ENCODE peak calls at places on chromosomes 12 and 14, in six cellular contexts. K, T, U, R, O and C are unnamed samples. For H3K36me3 and H3K4me1, the result is how much of the 10 kb centered on the place peaks cover.

GRCh38 chr12:132319991-132320570 is 9.3 kb downstream of the GALNT9 start:
- DNase-seq in K (no peak), T (no peak), U (no peak), R (no peak), O (no peak), C (no peak)

GRCh38 chr12:7588703-7589329 is 76.9 kb downstream of the APOBEC1 start:
- DNase-seq in K (peak), T (no peak), U (peak), R (peak), O (peak), C (peak)

GRCh38 chr12:120352117-120352516 is 16.8 kb downstream of the MSI1 start:
- DNase-seq in K (peak), T (no peak), U (peak), R (no peak), O (no peak), C (no peak)

GRCh38 chr12:94267907-94268575 is 119.7 kb downstream of the PLXNC1 start:
- DNase-seq in K (peak), T (no peak), U (no peak), R (no peak), O (no peak), C (no peak)

GRCh38 chr14:105019861-105020814 is 745 bp downstream of the CDCA4 start:
- DNase-seq in K (peak), T (no peak), U (no peak), R (peak), O (peak), C (no peak)

GRCh38 chr14:63852271-63852816 is 460 bp upstream of the SYNE2 start:
- DNase-seq in K (peak), T (no peak), U (no peak), R (no peak), O (no peak), C (no peak)

GRCh38 chr14:36256131-36256801 is 64.2 kb downstream of the MBIP start:
- DNase-seq in K (peak), T (no peak), U (no peak), R (no peak), O (no peak), C (no peak)

GRCh38 chr14:56585461-56586084 is 6.0 kb downstream of the TMEM260 start:
- DNase-seq in K (no peak), T (no peak), U (no peak), R (no peak), O (no peak), C (no peak)

GRCh38 chr14:61381589-61381988 is 60.2 kb downstream of the PRKCH start:
- DNase-seq in K (no peak), T (no peak), U (peak), R (no peak), O (no peak), C (no peak)

GRCh38 chr12:57175428-57176138 is 28.2 kb upstream of the LRP1-AS start:
- DNase-seq in K (peak), T (peak), U (peak), R (peak), O (no peak), C (peak)

GRCh38 chr14:82387699-82388098 is 854.0 kb upstream of the SEL1L start:
- DNase-seq in K (no peak), T (no peak), U (no peak), R (no peak), O (no peak), C (peak)

GRCh38 chr14:90274808-90275454 is 18.6 kb downstream of the PSMC1 start:
- DNase-seq in K (peak), T (no peak), U (peak), R (no peak), O (no peak), C (no peak)

GRCh38 chr12:70812124-70812523 is 108.4 kb downstream of the PTPRR start:
- DNase-seq in K (peak), T (no peak), U (no peak), R (no peak), O (no peak), C (no peak)

GRCh38 chr14:41541333-41541732 is 65.3 kb upstream of the LRFN5 start:
- DNase-seq in K (no peak), T (no peak), U (no peak), R (no peak), O (no peak), C (no peak)

GRCh38 chr12:69007858-69008314 is 74.9 kb upstream of the CPM start:
- DNase-seq in K (peak), T (no peak), U (peak), R (no peak), O (no peak), C (no peak)
- H3K4me3 ChIP-seq in K (peak), T (no peak), U (no peak), R (no peak), O (no peak), C (no peak)

GRCh38 chr12:115990241-115990640 is 287.3 kb downstream of the MED13L start:
- DNase-seq in K (no peak), T (no peak), U (no peak), R (no peak), O (no peak), C (no peak)

GRCh38 chr12:115993715-115994114 is 283.8 kb downstream of the MED13L start:
- DNase-seq in K (no peak), T (no peak), U (no peak), R (no peak), O (no peak), C (no peak)

GRCh38 chr12:115988193-115988592 is 289.3 kb downstream of the MED13L start:
- DNase-seq in K (no peak), T (no peak), U (no peak), R (no peak), O (no peak), C (no peak)

GRCh38 chr12:115984607-115985006 is 292.9 kb downstream of the MED13L start:
- DNase-seq in K (no peak), T (no peak), U (no peak), R (no peak), O (no peak), C (no peak)

DNA sequence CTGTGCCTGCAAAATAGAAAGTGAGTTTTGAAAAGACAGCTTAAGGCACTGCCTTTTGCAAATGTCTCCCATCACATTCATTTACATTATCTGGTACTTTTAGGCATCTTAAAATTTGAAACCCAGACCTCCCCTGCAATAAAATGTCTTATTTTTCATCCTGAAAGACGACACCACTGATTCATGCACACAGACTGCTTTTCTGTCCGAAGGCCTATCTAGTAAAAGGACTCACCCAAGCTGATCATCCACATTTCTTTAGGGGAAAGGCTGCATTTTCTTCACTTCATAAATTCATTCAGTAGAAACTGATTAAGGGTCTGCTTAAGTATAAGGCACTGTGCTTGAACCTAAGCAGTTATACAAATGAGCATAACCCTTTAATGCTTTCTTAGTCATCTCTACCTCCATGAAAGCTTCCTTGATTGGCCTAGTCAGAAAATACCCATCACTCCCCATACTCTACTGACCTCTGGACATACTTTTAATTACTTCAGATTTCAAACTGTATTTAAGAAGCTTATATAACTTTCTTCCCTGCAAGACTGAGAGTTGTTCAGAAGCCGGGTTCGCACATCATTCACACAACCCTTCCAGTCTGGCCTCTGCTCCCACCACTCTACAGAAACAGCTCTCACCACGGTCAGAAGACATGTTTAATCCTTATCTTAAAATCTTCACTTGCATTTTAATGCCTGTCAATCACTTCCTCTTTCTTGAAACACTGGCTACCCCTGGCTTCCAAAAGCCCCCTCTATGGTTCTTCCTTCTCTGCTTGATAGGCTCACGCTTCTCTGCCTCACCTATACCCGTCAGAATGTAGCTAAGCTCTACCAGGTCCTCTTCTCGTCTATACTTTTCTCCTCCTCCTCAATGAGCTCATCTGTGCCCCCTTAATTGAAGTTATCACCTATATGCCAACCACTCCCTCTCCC is 288.6 kb downstream of the MED13L start:
- DNase-seq in K (no peak), T (no peak), U (no peak), R (no peak), O (no peak), C (no peak)
- H3K36me3 ChIP-seq in K (under half), T (half or more), U (under half), R (under half), O (half or more), C (under half)

DNA sequence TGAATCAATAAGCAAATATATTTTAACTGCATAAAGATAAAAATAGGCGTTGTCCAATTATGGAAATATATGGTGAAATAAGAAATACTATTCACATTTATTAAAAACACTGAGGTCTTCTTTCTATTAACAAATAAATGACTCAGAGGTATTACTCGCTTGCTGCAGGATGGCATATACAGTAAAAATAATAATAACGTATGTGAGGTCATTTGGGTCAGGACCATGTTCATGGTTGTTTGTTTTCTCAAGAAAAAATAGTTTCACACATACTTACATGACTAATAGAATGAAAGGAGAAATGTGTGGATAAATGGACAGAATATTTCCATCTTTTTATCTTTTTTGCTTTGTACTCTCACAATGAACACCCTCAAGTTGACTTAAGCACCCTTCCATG is 46.5 kb upstream of the RTL1 start:
- DNase-seq in K (no peak), T (no peak), U (no peak), R (no peak), O (no peak), C (no peak)
- H3K4me1 ChIP-seq in K (under half), T (under half), U (under half), R (under half), O (under half), C (under half)

DNA sequence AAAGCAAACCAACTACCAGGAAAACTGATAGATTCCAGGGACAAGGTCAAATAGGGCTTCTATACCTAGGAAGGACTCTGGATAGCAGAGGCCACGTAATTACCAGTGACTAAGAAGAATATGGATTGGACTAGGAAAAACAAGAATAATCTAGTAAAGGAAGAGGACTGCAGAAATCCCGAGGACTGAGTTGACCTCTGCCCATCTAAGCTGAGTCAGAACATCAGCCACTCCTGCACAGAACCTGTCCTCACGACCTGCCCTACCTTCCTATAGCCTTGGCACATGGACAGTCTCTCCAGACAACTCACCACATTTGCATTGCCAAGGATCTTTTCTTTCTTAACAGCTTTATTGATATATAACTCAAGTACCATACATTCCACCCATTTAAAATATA is 2.3 kb downstream of the OR6J1 start:
- DNase-seq in K (peak), T (no peak), U (peak), R (no peak), O (no peak), C (no peak)
- H3K4me3 ChIP-seq in K (no peak), T (no peak), U (no peak), R (no peak), O (no peak), C (no peak)

GRCh38 chr12:52439845-52440244 is 5.7 kb upstream of the KRT75 start:
- DNase-seq in K (no peak), T (no peak), U (no peak), R (no peak), O (no peak), C (no peak)

GRCh38 chr12:52440821-52441319 is 6.7 kb upstream of the KRT75 start:
- DNase-seq in K (peak), T (no peak), U (peak), R (no peak), O (no peak), C (no peak)

GRCh38 chr12:52438305-52439301 is 4.4 kb upstream of the KRT75 start:
- DNase-seq in K (no peak), T (no peak), U (peak), R (no peak), O (no peak), C (no peak)

GRCh38 chr12:52437508-52437907 is 3.3 kb upstream of the KRT75 start:
- DNase-seq in K (no peak), T (no peak), U (no peak), R (no peak), O (no peak), C (no peak)

GRCh38 chr12:52439420-52439819 is 5.2 kb upstream of the KRT75 start:
- DNase-seq in K (no peak), T (no peak), U (no peak), R (no peak), O (no peak), C (no peak)
- H3K36me3 ChIP-seq in K (under half), T (under half), U (under half), R (under half), O (under half), C (under half)

GRCh38 chr14:91330111-91330696 is 85.7 kb upstream of the GPR68 start:
- DNase-seq in K (no peak), T (no peak), U (no peak), R (no peak), O (no peak), C (no peak)
- H3K4me1 ChIP-seq in K (under half), T (under half), U (under half), R (half or more), O (under half), C (under half)

DNA sequence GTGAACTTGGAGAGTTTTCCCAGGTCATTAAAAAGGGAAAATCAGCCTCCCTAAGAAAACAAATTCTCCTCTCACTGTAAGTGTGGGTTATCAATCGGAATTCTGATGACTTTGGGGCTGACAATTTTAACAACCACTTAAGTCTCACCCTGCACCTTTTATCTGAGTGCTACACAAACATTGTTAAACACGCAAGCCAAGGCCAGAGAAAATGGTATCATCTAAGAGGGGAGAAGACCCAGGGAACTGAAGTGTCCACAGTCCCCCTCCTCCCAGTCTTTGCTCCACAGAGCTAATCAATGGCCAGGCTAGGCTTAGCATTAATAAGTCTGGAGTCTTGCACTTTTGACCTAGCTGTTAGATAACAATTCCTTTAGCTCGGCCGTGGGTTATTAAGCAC is 51.7 kb upstream of the TBX5 start:
- DNase-seq in K (no peak), T (no peak), U (no peak), R (no peak), O (no peak), C (no peak)
- H3K4me3 ChIP-seq in K (no peak), T (no peak), U (no peak), R (no peak), O (no peak), C (no peak)

GRCh38 chr12:52517888-52518287 is 2.3 kb downstream of the KRT5 start:
- DNase-seq in K (no peak), T (no peak), U (peak), R (no peak), O (no peak), C (no peak)
- H3K36me3 ChIP-seq in K (under half), T (under half), U (under half), R (under half), O (under half), C (under half)

DNA sequence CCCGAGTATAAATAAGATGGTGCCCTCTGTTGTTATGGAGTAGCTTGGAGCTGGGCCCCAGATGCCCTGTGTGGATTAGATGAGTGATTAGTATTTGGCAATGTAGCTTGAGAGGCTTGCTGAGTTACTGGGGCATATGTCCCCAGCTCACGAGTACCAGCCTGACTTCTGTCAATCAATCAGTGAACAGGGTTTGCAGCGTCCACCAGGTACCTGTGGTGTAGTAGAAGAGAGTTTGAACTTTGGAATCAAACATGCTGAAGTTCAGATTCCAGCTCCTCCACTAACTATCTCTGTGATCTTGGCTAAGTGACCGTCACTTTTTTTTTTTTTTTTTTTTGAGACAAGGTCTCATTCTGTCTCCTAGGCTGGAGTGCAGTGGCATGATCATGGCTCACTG is 11.6 kb upstream of the TCL1B start:
- DNase-seq in K (no peak), T (no peak), U (no peak), R (no peak), O (no peak), C (no peak)
- H3K4me1 ChIP-seq in K (under half), T (under half), U (under half), R (under half), O (under half), C (under half)

GRCh38 chr14:20801726-20802125 is 918 bp downstream of the RNASE1 start:
- DNase-seq in K (no peak), T (no peak), U (no peak), R (no peak), O (no peak), C (no peak)

GRCh38 chr14:20798932-20799331 is 3.7 kb downstream of the RNASE1 start:
- DNase-seq in K (no peak), T (no peak), U (no peak), R (no peak), O (no peak), C (no peak)

GRCh38 chr14:20798318-20798717 is 4.3 kb downstream of the RNASE1 start:
- DNase-seq in K (no peak), T (no peak), U (no peak), R (no peak), O (no peak), C (no peak)

GRCh38 chr14:20799955-20800544 is 2.6 kb downstream of the RNASE1 start:
- DNase-seq in K (no peak), T (peak), U (no peak), R (no peak), O (no peak), C (no peak)

GRCh38 chr14:20799444-20799843 is 3.2 kb downstream of the RNASE1 start:
- DNase-seq in K (no peak), T (no peak), U (no peak), R (no peak), O (no peak), C (no peak)
- H3K4me3 ChIP-seq in K (no peak), T (peak), U (no peak), R (no peak), O (no peak), C (peak)